ENCODE peak calls at places on chromosomes 5 and 9, in ten cellular contexts. One of them, this sample, is unnamed.

GRCh38 chr9:72477862-72478564 is 43.4 kb upstream of the TMC1 start:
- DNase-seq in NCI-H460: peak; percentile 13
- DNase-seq in NCI-H187 treated with DMSO at 0.1 percent for 48 hours: no peak
- DNase-seq in A549: peak; percentile 97
- DNase-seq in BJ: no peak
- DNase-seq in choroid plexus epithelial cell: peak; percentile 71
- DNase-seq in brain pericyte: no peak
- DNase-seq in activated T-helper 1 cell treated with anti-CD3 and anti-CD28 coated beads, Interleukin-2, amount 50 U/mL, for 16 hours: no peak
- DNase-seq in nephron progenitor cell: no peak
- DNase-seq in right cardiac atrium: no peak
- DNase-seq in this sample: no peak

GRCh38 chr5:180825768-180826525 is 23.3 kb upstream of the MGAT1 start:
- DNase-seq in NCI-H460: no peak
- DNase-seq in NCI-H187 treated with DMSO at 0.1 percent for 48 hours: no peak
- DNase-seq in A549: no peak
- DNase-seq in BJ: no peak
- DNase-seq in choroid plexus epithelial cell: peak; percentile 71
- DNase-seq in brain pericyte: no peak
- DNase-seq in activated T-helper 1 cell treated with anti-CD3 and anti-CD28 coated beads, Interleukin-2, amount 50 U/mL, for 16 hours: no peak
- DNase-seq in nephron progenitor cell: no peak
- DNase-seq in right cardiac atrium: peak; percentile 75
- DNase-seq in this sample: no peak

GRCh38 chr5:161302557-161302956 is 244.0 kb downstream of the GABRB2 start:
- DNase-seq in NCI-H460: no peak
- DNase-seq in NCI-H187 treated with DMSO at 0.1 percent for 48 hours: peak; percentile 87
- DNase-seq in A549: no peak
- DNase-seq in BJ: no peak
- DNase-seq in choroid plexus epithelial cell: no peak
- DNase-seq in brain pericyte: no peak
- DNase-seq in activated T-helper 1 cell treated with anti-CD3 and anti-CD28 coated beads, Interleukin-2, amount 50 U/mL, for 16 hours: no peak
- DNase-seq in nephron progenitor cell: no peak
- DNase-seq in right cardiac atrium: no peak
- DNase-seq in this sample: no peak

GRCh38 chr5:176754376-176754942 is 55.9 kb upstream of the UNC5A start:
- DNase-seq in NCI-H460: peak; percentile 12
- DNase-seq in NCI-H187 treated with DMSO at 0.1 percent for 48 hours: no peak
- DNase-seq in A549: no peak
- DNase-seq in BJ: no peak
- DNase-seq in choroid plexus epithelial cell: no peak
- DNase-seq in brain pericyte: no peak
- DNase-seq in activated T-helper 1 cell treated with anti-CD3 and anti-CD28 coated beads, Interleukin-2, amount 50 U/mL, for 16 hours: no peak
- DNase-seq in nephron progenitor cell: no peak
- DNase-seq in right cardiac atrium: no peak
- DNase-seq in this sample: no peak

GRCh38 chr9:106693546-106693945 is 169.4 kb upstream of the ZNF462 start:
- DNase-seq in NCI-H460: no peak
- DNase-seq in NCI-H187 treated with DMSO at 0.1 percent for 48 hours: no peak
- DNase-seq in A549: no peak
- DNase-seq in BJ: no peak
- DNase-seq in choroid plexus epithelial cell: peak; percentile 9
- DNase-seq in brain pericyte: no peak
- DNase-seq in activated T-helper 1 cell treated with anti-CD3 and anti-CD28 coated beads, Interleukin-2, amount 50 U/mL, for 16 hours: no peak
- DNase-seq in nephron progenitor cell: no peak
- DNase-seq in right cardiac atrium: no peak
- DNase-seq in this sample: no peak

GRCh38 chr5:102649731-102650130 is 105.4 kb upstream of the PAM start:
- DNase-seq in NCI-H460: no peak
- DNase-seq in NCI-H187 treated with DMSO at 0.1 percent for 48 hours: no peak
- DNase-seq in A549: no peak
- DNase-seq in BJ: no peak
- DNase-seq in choroid plexus epithelial cell: peak; percentile 16
- DNase-seq in brain pericyte: no peak
- DNase-seq in activated T-helper 1 cell treated with anti-CD3 and anti-CD28 coated beads, Interleukin-2, amount 50 U/mL, for 16 hours: no peak
- DNase-seq in nephron progenitor cell: no peak
- DNase-seq in right cardiac atrium: no peak
- DNase-seq in this sample: no peak

GRCh38 chr5:111401906-111402305 is 110.4 kb downstream of the STARD4 start:
- DNase-seq in NCI-H460: no peak
- DNase-seq in NCI-H187 treated with DMSO at 0.1 percent for 48 hours: no peak
- DNase-seq in A549: no peak
- DNase-seq in BJ: no peak
- DNase-seq in choroid plexus epithelial cell: no peak
- DNase-seq in brain pericyte: no peak
- DNase-seq in activated T-helper 1 cell treated with anti-CD3 and anti-CD28 coated beads, Interleukin-2, amount 50 U/mL, for 16 hours: no peak
- DNase-seq in nephron progenitor cell: no peak
- DNase-seq in right cardiac atrium: no peak
- DNase-seq in this sample: no peak

GRCh38 chr9:36316629-36317317 is 58.5 kb upstream of the GNE start:
- DNase-seq in NCI-H460: no peak
- DNase-seq in NCI-H187 treated with DMSO at 0.1 percent for 48 hours: no peak
- DNase-seq in A549: no peak
- DNase-seq in BJ: no peak
- DNase-seq in choroid plexus epithelial cell: peak; percentile 48
- DNase-seq in brain pericyte: no peak
- DNase-seq in activated T-helper 1 cell treated with anti-CD3 and anti-CD28 coated beads, Interleukin-2, amount 50 U/mL, for 16 hours: no peak
- DNase-seq in nephron progenitor cell: no peak
- DNase-seq in right cardiac atrium: no peak
- DNase-seq in this sample: no peak

GRCh38 chr5:172350212-172351181 is 66.9 kb upstream of the UBTD2 start:
- DNase-seq in NCI-H460: no peak
- DNase-seq in NCI-H187 treated with DMSO at 0.1 percent for 48 hours: no peak
- DNase-seq in A549: no peak
- DNase-seq in BJ: no peak
- DNase-seq in choroid plexus epithelial cell: no peak
- DNase-seq in brain pericyte: no peak
- DNase-seq in activated T-helper 1 cell treated with anti-CD3 and anti-CD28 coated beads, Interleukin-2, amount 50 U/mL, for 16 hours: no peak
- DNase-seq in nephron progenitor cell: no peak
- DNase-seq in right cardiac atrium: no peak
- DNase-seq in this sample: no peak

GRCh38 chr5:80181618-80182211 is 74.1 kb downstream of the SERINC5 start:
- DNase-seq in NCI-H460: no peak
- DNase-seq in NCI-H187 treated with DMSO at 0.1 percent for 48 hours: no peak
- DNase-seq in A549: peak; percentile 64
- DNase-seq in BJ: no peak
- DNase-seq in choroid plexus epithelial cell: peak; percentile 27
- DNase-seq in brain pericyte: no peak
- DNase-seq in activated T-helper 1 cell treated with anti-CD3 and anti-CD28 coated beads, Interleukin-2, amount 50 U/mL, for 16 hours: peak; percentile 26
- DNase-seq in nephron progenitor cell: no peak
- DNase-seq in right cardiac atrium: no peak
- DNase-seq in this sample: peak; percentile 5

GRCh38 chr9:68894502-68894901 is 119.4 kb downstream of the PRKACG start:
- DNase-seq in NCI-H460: no peak
- DNase-seq in NCI-H187 treated with DMSO at 0.1 percent for 48 hours: no peak
- DNase-seq in A549: no peak
- DNase-seq in BJ: no peak
- DNase-seq in choroid plexus epithelial cell: peak; percentile 13
- DNase-seq in brain pericyte: no peak
- DNase-seq in activated T-helper 1 cell treated with anti-CD3 and anti-CD28 coated beads, Interleukin-2, amount 50 U/mL, for 16 hours: no peak
- DNase-seq in nephron progenitor cell: no peak
- DNase-seq in right cardiac atrium: peak; percentile 55
- DNase-seq in this sample: no peak

GRCh38 chr5:150410524-150411244 is 2.0 kb downstream of the CD74 start:
- DNase-seq in NCI-H460: peak; percentile 63
- DNase-seq in NCI-H187 treated with DMSO at 0.1 percent for 48 hours: no peak
- DNase-seq in A549: peak; percentile 62
- DNase-seq in BJ: no peak
- DNase-seq in choroid plexus epithelial cell: peak; percentile 87
- DNase-seq in brain pericyte: no peak
- DNase-seq in activated T-helper 1 cell treated with anti-CD3 and anti-CD28 coated beads, Interleukin-2, amount 50 U/mL, for 16 hours: no peak
- DNase-seq in nephron progenitor cell: peak; percentile 52
- DNase-seq in right cardiac atrium: peak; percentile 80
- DNase-seq in this sample: peak; percentile 71

GRCh38 chr5:73460133-73460532 is 11.6 kb upstream of the FOXD1 start:
- DNase-seq in NCI-H460: no peak
- DNase-seq in NCI-H187 treated with DMSO at 0.1 percent for 48 hours: no peak
- DNase-seq in A549: no peak
- DNase-seq in BJ: no peak
- DNase-seq in choroid plexus epithelial cell: no peak
- DNase-seq in brain pericyte: no peak
- DNase-seq in activated T-helper 1 cell treated with anti-CD3 and anti-CD28 coated beads, Interleukin-2, amount 50 U/mL, for 16 hours: no peak
- DNase-seq in nephron progenitor cell: no peak
- DNase-seq in right cardiac atrium: no peak
- DNase-seq in this sample: no peak

GRCh38 chr9:134696433-134696832 is 54.8 kb downstream of the COL5A1 start:
- DNase-seq in NCI-H460: no peak
- DNase-seq in NCI-H187 treated with DMSO at 0.1 percent for 48 hours: no peak
- DNase-seq in A549: no peak
- DNase-seq in BJ: no peak
- DNase-seq in choroid plexus epithelial cell: no peak
- DNase-seq in brain pericyte: no peak
- DNase-seq in activated T-helper 1 cell treated with anti-CD3 and anti-CD28 coated beads, Interleukin-2, amount 50 U/mL, for 16 hours: no peak
- DNase-seq in nephron progenitor cell: no peak
- DNase-seq in right cardiac atrium: peak; percentile 11
- DNase-seq in this sample: no peak

GRCh38 chr5:40630166-40630565 is 49.5 kb upstream of the PTGER4 start:
- DNase-seq in NCI-H460: no peak
- DNase-seq in NCI-H187 treated with DMSO at 0.1 percent for 48 hours: no peak
- DNase-seq in A549: no peak
- DNase-seq in BJ: no peak
- DNase-seq in choroid plexus epithelial cell: no peak
- DNase-seq in brain pericyte: no peak
- DNase-seq in activated T-helper 1 cell treated with anti-CD3 and anti-CD28 coated beads, Interleukin-2, amount 50 U/mL, for 16 hours: no peak
- DNase-seq in nephron progenitor cell: no peak
- DNase-seq in right cardiac atrium: no peak
- DNase-seq in this sample: no peak

GRCh38 chr5:43041669-43042175 is 1.6 kb upstream of the ANXA2R start:
- DNase-seq in NCI-H460: peak; percentile 52
- DNase-seq in NCI-H187 treated with DMSO at 0.1 percent for 48 hours: peak; percentile 49
- DNase-seq in A549: peak; percentile 80
- DNase-seq in BJ: no peak
- DNase-seq in choroid plexus epithelial cell: peak; percentile 96
- DNase-seq in brain pericyte: peak; percentile 82
- DNase-seq in activated T-helper 1 cell treated with anti-CD3 and anti-CD28 coated beads, Interleukin-2, amount 50 U/mL, for 16 hours: no peak
- DNase-seq in nephron progenitor cell: peak; percentile 70
- DNase-seq in right cardiac atrium: peak; percentile 89
- DNase-seq in this sample: no peak

GRCh38 chr5:78627175-78627574 is 21.4 kb downstream of the LHFPL2 start:
- DNase-seq in NCI-H460: no peak
- DNase-seq in NCI-H187 treated with DMSO at 0.1 percent for 48 hours: no peak
- DNase-seq in A549: peak; percentile 33
- DNase-seq in BJ: no peak
- DNase-seq in choroid plexus epithelial cell: peak; percentile 78
- DNase-seq in brain pericyte: no peak
- DNase-seq in activated T-helper 1 cell treated with anti-CD3 and anti-CD28 coated beads, Interleukin-2, amount 50 U/mL, for 16 hours: no peak
- DNase-seq in nephron progenitor cell: no peak
- DNase-seq in right cardiac atrium: no peak
- DNase-seq in this sample: no peak